ENCODE peak calls at places on chromosomes 7 and 10, in five cellular contexts. F, A, X, R and Q are unnamed samples.

GRCh38 chr7:137667633-137668387 is 179.0 kb downstream of the DGKI start:
- DNase-seq in F (no peak), A (no peak), X (no peak), R (no peak), Q (peak)

GRCh38 chr10:119120413-119120867 is 16.5 kb downstream of the DENND10 start:
- DNase-seq in F (no peak), A (no peak), X (no peak), R (no peak), Q (peak)

GRCh38 chr7:33640732-33641131 is 264.6 kb upstream of the BMPER start:
- DNase-seq in F (no peak), A (no peak), X (no peak), R (no peak), Q (no peak)

GRCh38 chr7:141992154-141992553 is 3.5 kb upstream of the MGAM start:
- DNase-seq in F (no peak), A (no peak), X (no peak), R (no peak), Q (no peak)

GRCh38 chr7:12584940-12585339 is 14.4 kb downstream of the SCIN start:
- DNase-seq in F (no peak), A (no peak), X (no peak), R (peak), Q (no peak)

GRCh38 chr7:35380739-35381224 is 126.9 kb upstream of the TBX20 start:
- DNase-seq in F (no peak), A (no peak), X (no peak), R (no peak), Q (no peak)

GRCh38 chr10:114252097-114252496 is 13.0 kb downstream of the VWA2 start:
- DNase-seq in F (no peak), A (no peak), X (no peak), R (no peak), Q (no peak)

GRCh38 chr10:48890904-48891839 is 48.5 kb downstream of the LRRC18 start:
- DNase-seq in F (no peak), A (no peak), X (no peak), R (no peak), Q (no peak)

GRCh38 chr7:92332782-92333181 is 87.0 kb downstream of the ANKIB1 start:
- DNase-seq in F (no peak), A (no peak), X (no peak), R (no peak), Q (no peak)

GRCh38 chr10:103102195-103102594 is 90.9 kb downstream of the NT5C2 start:
- DNase-seq in F (no peak), A (no peak), X (no peak), R (no peak), Q (no peak)

GRCh38 chr7:11127112-11127785 is 153.6 kb downstream of the PHF14 start:
- DNase-seq in F (no peak), A (no peak), X (no peak), R (no peak), Q (no peak)

GRCh38 chr7:137081694-137082093 is 213.2 kb downstream of the CHRM2 start:
- DNase-seq in F (no peak), A (no peak), X (peak), R (no peak), Q (peak)

GRCh38 chr10:43260911-43261577 is 5.8 kb downstream of the RASGEF1A start:
- DNase-seq in F (no peak), A (no peak), X (no peak), R (no peak), Q (no peak)

GRCh38 chr10:53765311-53765710 is 992.7 kb upstream of the MBL2 start:
- DNase-seq in F (no peak), A (no peak), X (no peak), R (no peak), Q (no peak)

GRCh38 chr7:23470290-23471089 is at the start of gene IGF2BP3:
- DNase-seq in F (no peak), A (peak), X (peak), R (peak), Q (peak)

GRCh38 chr10:71255817-71256660 is 43.7 kb downstream of the UNC5B start:
- DNase-seq in F (no peak), A (no peak), X (no peak), R (peak), Q (no peak)

GRCh38 chr10:58839771-58840170 is 327.1 kb downstream of the BICC1 start:
- DNase-seq in F (no peak), A (no peak), X (no peak), R (no peak), Q (no peak)

GRCh38 chr7:31788445-31788844 is 101.4 kb downstream of the PPP1R17 start:
- DNase-seq in F (no peak), A (no peak), X (no peak), R (no peak), Q (no peak)

GRCh38 chr10:45008524-45009161 is 7.9 kb downstream of the ZNF22 start:
- DNase-seq in F (no peak), A (peak), X (peak), R (peak), Q (peak)

GRCh38 chr10:60974463-60975149 is 30.6 kb upstream of the RHOBTB1 start:
- DNase-seq in F (no peak), A (no peak), X (no peak), R (no peak), Q (no peak)

GRCh38 chr7:537911-538634 is 18.4 kb upstream of the PDGFA start:
- DNase-seq in F (no peak), A (no peak), X (no peak), R (peak), Q (peak)

GRCh38 chr7:42194218-42194617 is 42.8 kb downstream of the GLI3 start:
- DNase-seq in F (no peak), A (no peak), X (no peak), R (no peak), Q (no peak)

GRCh38 chr10:24209421-24209770 is 458 bp downstream of the KIAA1217 start:
- DNase-seq in F (no peak), A (no peak), X (peak), R (no peak), Q (no peak)

GRCh38 chr7:93920496-93921189 is 892 bp upstream of the GNG11 start:
- DNase-seq in F (no peak), A (no peak), X (no peak), R (no peak), Q (no peak)

GRCh38 chr10:60430017-60430416 is 40.3 kb upstream of the ANK3 start:
- DNase-seq in F (no peak), A (no peak), X (no peak), R (no peak), Q (no peak)

GRCh38 chr7:8371742-8372141 is 61.7 kb upstream of the NXPH1 start:
- DNase-seq in F (no peak), A (no peak), X (no peak), R (no peak), Q (no peak)

GRCh38 chr7:41573017-41573416 is 129.9 kb downstream of the INHBA start:
- DNase-seq in F (no peak), A (no peak), X (no peak), R (no peak), Q (no peak)

GRCh38 chr10:113941140-113941539 is 86.7 kb downstream of the NHLRC2 start:
- DNase-seq in F (no peak), A (no peak), X (no peak), R (no peak), Q (no peak)

GRCh38 chr7:144398291-144398690 is 5.2 kb downstream of the NOBOX start:
- DNase-seq in F (no peak), A (no peak), X (no peak), R (no peak), Q (no peak)

GRCh38 chr7:152519290-152519689 is 83.5 kb upstream of the KMT2C start:
- DNase-seq in F (no peak), A (no peak), X (no peak), R (no peak), Q (no peak)

GRCh38 chr7:51455513-51455912 is 138.9 kb upstream of the COBL start:
- DNase-seq in F (no peak), A (no peak), X (peak), R (no peak), Q (no peak)

GRCh38 chr7:155530601-155531000 is 15.8 kb downstream of the CNPY1 start:
- DNase-seq in F (no peak), A (no peak), X (no peak), R (no peak), Q (no peak)

GRCh38 chr10:35017608-35018007 is 72.5 kb downstream of the CUL2 start:
- DNase-seq in F (no peak), A (no peak), X (no peak), R (no peak), Q (no peak)

GRCh38 chr7:155009570-155010157 is 6.7 kb upstream of the PAXIP1 start:
- DNase-seq in F (no peak), A (no peak), X (peak), R (peak), Q (no peak)

GRCh38 chr10:5976689-5977470 is 463 bp downstream of the IL15RA start:
- DNase-seq in F (no peak), A (no peak), X (no peak), R (peak), Q (no peak)

GRCh38 chr10:116247701-116248100 is 25.3 kb downstream of the GFRA1 start:
- DNase-seq in F (no peak), A (no peak), X (no peak), R (no peak), Q (no peak)

GRCh38 chr10:114724295-114724694 is 66.2 kb upstream of the ABLIM1 start:
- DNase-seq in F (no peak), A (no peak), X (no peak), R (no peak), Q (no peak)